ENCODE peak calls at places on chromosome 12, in nine cellular contexts. F, U, O, J, L, S, H, V and T are unnamed samples. For H3K4me1 and H3K9me3, the result is how much of the 10 kb centered on the place peaks cover.

GRCh38 chr12:16594796-16595195 is 11.2 kb downstream of the LMO3 start:
- DNase-seq in F (no peak), U (no peak), O (no peak), J (no peak), L (no peak), S (no peak), H (no peak), V (no peak), T (no peak)

GRCh38 chr12:54134850-54135249 is 53.9 kb downstream of the SMUG1 start:
- DNase-seq in F (no peak), U (no peak), O (no peak), J (no peak), L (no peak), S (no peak), H (no peak), V (no peak), T (no peak)

GRCh38 chr12:52050771-52051541 is at the start of gene NR4A1:
- DNase-seq in F (peak), U (peak), O (peak), J (peak), L (peak), S (peak), H (peak), V (peak), T (peak)

GRCh38 chr12:56806303-56806702 is 43.2 kb downstream of the HSD17B6 start:
- DNase-seq in F (no peak), U (no peak), O (no peak), J (no peak), L (no peak), S (no peak), H (no peak), V (no peak), T (no peak)

GRCh38 chr12:53591301-53592206 is 34.6 kb downstream of the ATF7 start:
- DNase-seq in F (no peak), U (peak), O (no peak), J (no peak), L (no peak), S (peak), H (no peak), V (no peak), T (no peak)

GRCh38 chr12:69648476-69648875 is 37.8 kb upstream of the LRRC10 start:
- DNase-seq in F (no peak), U (no peak), O (no peak), J (no peak), L (no peak), S (no peak), H (no peak), V (no peak), T (no peak)

GRCh38 chr12:46219892-46220655 is 48.8 kb downstream of the SLC38A1 start:
- DNase-seq in F (no peak), U (no peak), O (peak), J (no peak), L (no peak), S (no peak), H (no peak), V (no peak), T (no peak)

GRCh38 chr12:42744539-42745156 is 155.1 kb upstream of the PRICKLE1 start:
- DNase-seq in F (no peak), U (peak), O (no peak), J (no peak), L (no peak), S (no peak), H (peak), V (no peak), T (no peak)

GRCh38 chr12:101939306-101939705 is 61.9 kb downstream of the DRAM1 start:
- DNase-seq in F (no peak), U (no peak), O (no peak), J (no peak), L (no peak), S (no peak), H (no peak), V (no peak), T (no peak)

GRCh38 chr12:122078141-122079037 is at the start of gene MLXIP:
- DNase-seq in F (peak), U (peak), O (peak), J (peak), L (peak), S (peak), H (peak), V (peak), T (peak)

GRCh38 chr12:90235642-90236041 is 527.0 kb upstream of the ATP2B1 start:
- DNase-seq in F (no peak), U (no peak), O (no peak), J (no peak), L (no peak), S (no peak), H (no peak), V (no peak), T (no peak)

GRCh38 chr12:56900583-56900982 is 33.6 kb downstream of the SDR9C7 start:
- DNase-seq in F (no peak), U (no peak), O (no peak), J (no peak), L (no peak), S (no peak), H (no peak), V (no peak), T (no peak)

GRCh38 chr12:40969796-40970195 is 218.3 kb upstream of the PDZRN4 start:
- DNase-seq in F (no peak), U (peak), O (no peak), J (no peak), L (no peak), S (no peak), H (no peak), V (no peak), T (no peak)

GRCh38 chr12:108196921-108197320 is 67.8 kb downstream of the WSCD2 start:
- DNase-seq in F (no peak), U (no peak), O (no peak), J (no peak), L (no peak), S (no peak), H (no peak), V (no peak), T (no peak)

GRCh38 chr12:51012570-51013236 is 13.5 kb downstream of the SLC11A2 start:
- DNase-seq in F (no peak), U (no peak), O (no peak), J (no peak), L (no peak), S (no peak), H (no peak), V (no peak), T (no peak)

GRCh38 chr12:91355150-91356006 is 172.8 kb upstream of the DCN start:
- DNase-seq in F (peak), U (peak), O (peak), J (peak), L (no peak), S (peak), H (peak), V (peak), T (peak)

GRCh38 chr12:98895086-98895651 is 250.1 kb downstream of the APAF1 start:
- DNase-seq in F (no peak), U (no peak), O (no peak), J (no peak), L (no peak), S (peak), H (no peak), V (no peak), T (no peak)

GRCh38 chr12:69105101-69105613 is 134.2 kb upstream of the CPSF6 start:
- DNase-seq in F (no peak), U (no peak), O (no peak), J (no peak), L (no peak), S (no peak), H (no peak), V (no peak), T (no peak)

GRCh38 chr12:130754234-130755001 is 38.3 kb upstream of the RIMBP2 start:
- DNase-seq in F (no peak), U (no peak), O (no peak), J (no peak), L (no peak), S (no peak), H (no peak), V (no peak), T (no peak)

GRCh38 chr12:2306686-2307249 is 254.0 kb downstream of the CACNA1C start:
- DNase-seq in F (no peak), U (peak), O (no peak), J (no peak), L (no peak), S (no peak), H (no peak), V (no peak), T (no peak)
- H3K4me1 ChIP-seq in F (under half), U (under half), O (under half), J (under half), L (under half), S (under half), H (under half), V (under half), T (under half)

DNA sequence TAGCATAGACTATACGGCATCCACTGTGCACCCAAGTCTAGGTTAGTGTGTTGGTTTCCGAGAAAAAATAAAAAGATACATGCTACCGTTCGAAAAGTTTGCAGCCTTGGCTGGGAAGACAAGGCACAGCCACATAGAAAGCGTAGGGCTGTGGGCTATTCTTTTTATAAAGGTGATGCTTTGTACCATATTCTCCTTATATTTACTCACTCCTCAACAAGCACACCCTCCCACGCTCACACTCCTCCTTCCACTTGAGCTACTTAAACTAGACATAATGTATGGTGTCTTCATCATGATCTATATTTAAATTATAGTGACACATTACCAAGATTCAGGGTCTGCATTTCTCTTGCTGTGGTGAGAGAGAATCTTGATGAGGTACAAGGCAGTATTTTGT is 1416.5 kb downstream of the AACS start:
- DNase-seq in F (no peak), U (no peak), O (no peak), J (no peak), L (no peak), S (no peak), H (no peak), V (no peak), T (no peak)
- H3K4me3 ChIP-seq in F (no peak), U (no peak), O (no peak), J (no peak), L (no peak), S (no peak), H (no peak), V (no peak), T (no peak)

GRCh38 chr12:133080619-133081407 is at the start of gene ZNF140:
- DNase-seq in F (peak), U (peak), O (peak), J (peak), L (peak), S (peak), H (peak), V (peak), T (peak)

GRCh38 chr12:133081408-133081806 is 684 bp downstream of the ZNF140 start:
- DNase-seq in F (no peak), U (no peak), O (no peak), J (peak), L (no peak), S (peak), H (no peak), V (no peak), T (no peak)

GRCh38 chr12:133080051-133080618 is 588 bp upstream of the ZNF140 start:
- DNase-seq in F (peak), U (peak), O (peak), J (peak), L (peak), S (peak), H (peak), V (peak), T (peak)

DNA sequence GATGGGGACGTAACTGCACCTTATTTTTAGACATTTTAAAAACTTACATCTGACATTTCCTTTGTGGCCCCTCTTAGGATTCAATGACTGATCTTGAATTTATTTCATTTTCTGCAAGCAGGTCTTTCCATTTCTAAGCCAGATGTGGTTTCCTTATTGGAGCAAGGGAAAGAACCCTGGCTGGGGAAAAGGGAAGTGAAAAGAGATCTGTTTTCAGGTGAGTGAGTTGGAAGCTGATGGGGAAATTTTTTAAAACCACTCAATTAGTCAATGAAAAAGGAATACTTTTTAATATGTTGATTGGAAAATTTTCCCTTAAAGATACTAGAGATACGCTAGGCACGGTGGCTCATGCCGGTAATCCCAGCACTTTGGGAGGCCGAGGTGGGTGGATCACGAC is 2.6 kb downstream of the ZNF140 start:
- DNase-seq in F (no peak), U (no peak), O (no peak), J (no peak), L (no peak), S (no peak), H (no peak), V (no peak), T (no peak)
- H3K9me3 ChIP-seq in F (under half), U (under half), O (half or more), J (under half), L (half or more), S (under half), H (under half), V (under half), T (half or more)

GRCh38 chr12:132435486-132436187 is 54.3 kb upstream of the FBRSL1 start:
- DNase-seq in F (no peak), U (no peak), O (no peak), J (no peak), L (no peak), S (no peak), H (no peak), V (no peak), T (no peak)

GRCh38 chr12:132430838-132431826 is 58.8 kb upstream of the FBRSL1 start:
- DNase-seq in F (no peak), U (no peak), O (no peak), J (no peak), L (no peak), S (no peak), H (no peak), V (no peak), T (no peak)

GRCh38 chr12:132432721-132433577 is 57.0 kb upstream of the FBRSL1 start:
- DNase-seq in F (no peak), U (no peak), O (no peak), J (no peak), L (no peak), S (peak), H (no peak), V (no peak), T (no peak)

GRCh38 chr12:132432126-132432525 is 57.8 kb upstream of the FBRSL1 start:
- DNase-seq in F (no peak), U (no peak), O (no peak), J (no peak), L (no peak), S (no peak), H (no peak), V (no peak), T (no peak)

GRCh38 chr12:132433641-132434395 is 56.1 kb upstream of the FBRSL1 start:
- DNase-seq in F (no peak), U (no peak), O (no peak), J (peak), L (no peak), S (no peak), H (no peak), V (no peak), T (no peak)
- H3K4me1 ChIP-seq in F (half or more), U (under half), O (half or more), J (half or more), L (under half), S (under half), H (under half), V (under half), T (under half)